ENCODE peak calls at places on chromosomes 5 and 9, in four cellular contexts. One of them, this sample, is unnamed.

GRCh38 chr9:130565792-130566191 is 13.6 kb upstream of the FUBP3 start:
- DNase-seq in T-helper 1 cell: no peak
- DNase-seq in RKO: no peak
- DNase-seq in globus pallidus: no peak
- DNase-seq in this sample: no peak

GRCh38 chr9:19903076-19903475 is 114.2 kb upstream of the SLC24A2 start:
- DNase-seq in globus pallidus: no peak
- DNase-seq in T-helper 1 cell: no peak
- DNase-seq in RKO: no peak
- DNase-seq in this sample: no peak

GRCh38 chr5:59039296-59040006 is 456.6 kb downstream of the RAB3C start:
- DNase-seq in T-helper 1 cell: peak
- DNase-seq in globus pallidus: peak
- DNase-seq in RKO: peak
- DNase-seq in this sample: no peak

GRCh38 chr5:78895616-78896015 is 89.5 kb downstream of the ARSB start:
- DNase-seq in RKO: no peak
- DNase-seq in T-helper 1 cell: no peak
- DNase-seq in globus pallidus: no peak
- DNase-seq in this sample: no peak

GRCh38 chr5:128469924-128470323 is 68.1 kb downstream of the FBN2 start:
- DNase-seq in T-helper 1 cell: no peak
- DNase-seq in globus pallidus: no peak
- DNase-seq in RKO: no peak
- DNase-seq in this sample: no peak

GRCh38 chr9:124779368-124780059 is 2.6 kb downstream of the OLFML2A start:
- DNase-seq in globus pallidus: no peak
- DNase-seq in T-helper 1 cell: no peak
- DNase-seq in RKO: no peak
- DNase-seq in this sample: no peak

GRCh38 chr9:123302348-123303214 is 34.2 kb upstream of the STRBP start:
- DNase-seq in globus pallidus: no peak
- DNase-seq in T-helper 1 cell: no peak
- DNase-seq in RKO: no peak
- DNase-seq in this sample: no peak

GRCh38 chr5:5387789-5388188 is 34.7 kb upstream of the ICE1 start:
- DNase-seq in RKO: no peak
- DNase-seq in T-helper 1 cell: no peak
- DNase-seq in globus pallidus: no peak
- DNase-seq in this sample: no peak

GRCh38 chr9:114518120-114518519 is 12.8 kb upstream of the WHRN start:
- DNase-seq in T-helper 1 cell: no peak
- DNase-seq in RKO: no peak
- DNase-seq in globus pallidus: no peak
- DNase-seq in this sample: no peak

GRCh38 chr5:83125560-83125959 is 48.2 kb downstream of the XRCC4 start:
- DNase-seq in T-helper 1 cell: no peak
- DNase-seq in RKO: no peak
- DNase-seq in globus pallidus: no peak
- DNase-seq in this sample: no peak

GRCh38 chr5:122703214-122703613 is 71.7 kb upstream of the SNX2 start:
- DNase-seq in globus pallidus: no peak
- DNase-seq in RKO: no peak
- DNase-seq in T-helper 1 cell: no peak
- DNase-seq in this sample: no peak

GRCh38 chr5:14145356-14146334 is 2.5 kb downstream of the TRIO start:
- DNase-seq in globus pallidus: no peak
- DNase-seq in RKO: no peak
- DNase-seq in T-helper 1 cell: no peak
- DNase-seq in this sample: no peak

GRCh38 chr5:102664946-102665345 is 90.2 kb upstream of the PAM start:
- DNase-seq in T-helper 1 cell: no peak
- DNase-seq in RKO: no peak
- DNase-seq in globus pallidus: no peak
- DNase-seq in this sample: no peak

GRCh38 chr5:66161356-66161755 is 17.3 kb downstream of the SREK1 start:
- DNase-seq in RKO: no peak
- DNase-seq in globus pallidus: no peak
- DNase-seq in T-helper 1 cell: no peak
- DNase-seq in this sample: no peak

GRCh38 chr5:176860381-176860780 is 38.8 kb downstream of the HK3 start:
- DNase-seq in globus pallidus: no peak
- DNase-seq in T-helper 1 cell: no peak
- DNase-seq in RKO: no peak
- DNase-seq in this sample: no peak

GRCh38 chr5:67380431-67380830 is 183.8 kb upstream of the CD180 start:
- DNase-seq in T-helper 1 cell: no peak
- DNase-seq in RKO: no peak
- DNase-seq in globus pallidus: no peak
- DNase-seq in this sample: no peak

GRCh38 chr5:122705876-122706275 is 69.0 kb upstream of the SNX2 start:
- DNase-seq in globus pallidus: no peak
- DNase-seq in RKO: no peak
- DNase-seq in T-helper 1 cell: no peak
- DNase-seq in this sample: no peak

GRCh38 chr5:129382921-129383672 is 77.0 kb upstream of the ADAMTS19 start:
- DNase-seq in RKO: no peak
- DNase-seq in globus pallidus: no peak
- DNase-seq in T-helper 1 cell: no peak
- DNase-seq in this sample: no peak

GRCh38 chr5:157900644-157901043 is 41.7 kb upstream of the CLINT1 start:
- DNase-seq in globus pallidus: no peak
- DNase-seq in T-helper 1 cell: no peak
- DNase-seq in RKO: no peak
- DNase-seq in this sample: no peak

GRCh38 chr9:136799854-136800657 is 3.9 kb downstream of the CCDC183 start:
- DNase-seq in T-helper 1 cell: peak
- DNase-seq in RKO: peak
- DNase-seq in globus pallidus: peak
- DNase-seq in this sample: peak

GRCh38 chr9:19049872-19050636 is 827 bp downstream of the RRAGA start:
- DNase-seq in RKO: peak
- DNase-seq in globus pallidus: peak
- DNase-seq in T-helper 1 cell: peak
- DNase-seq in this sample: peak

GRCh38 chr9:130245474-130245873 is 20.1 kb upstream of the HMCN2 start:
- DNase-seq in globus pallidus: no peak
- DNase-seq in RKO: no peak
- DNase-seq in T-helper 1 cell: no peak
- DNase-seq in this sample: no peak

GRCh38 chr5:72559866-72560766 is 52.9 kb upstream of the ZNF366 start:
- DNase-seq in RKO: no peak
- DNase-seq in T-helper 1 cell: no peak
- DNase-seq in globus pallidus: peak
- DNase-seq in this sample: no peak

GRCh38 chr5:142816577-142816976 is 46.4 kb downstream of the ARHGAP26 start:
- DNase-seq in RKO: no peak
- DNase-seq in T-helper 1 cell: no peak
- DNase-seq in globus pallidus: no peak
- DNase-seq in this sample: no peak

GRCh38 chr5:149714877-149715502 is 15.1 kb upstream of the PPARGC1B start:
- DNase-seq in globus pallidus: no peak
- DNase-seq in T-helper 1 cell: no peak
- DNase-seq in RKO: no peak
- DNase-seq in this sample: no peak

GRCh38 chr5:134227259-134227658 is 1.4 kb upstream of the PPP2CA start:
- DNase-seq in T-helper 1 cell: no peak
- DNase-seq in globus pallidus: peak
- DNase-seq in RKO: peak
- DNase-seq in this sample: no peak

GRCh38 chr5:136446565-136446964 is 81.2 kb upstream of the TRPC7 start:
- DNase-seq in RKO: no peak
- DNase-seq in globus pallidus: no peak
- DNase-seq in T-helper 1 cell: no peak
- DNase-seq in this sample: peak

GRCh38 chr5:125125031-125125823 is 378.8 kb upstream of the ZNF608 start:
- DNase-seq in T-helper 1 cell: no peak
- DNase-seq in globus pallidus: no peak
- DNase-seq in RKO: no peak
- DNase-seq in this sample: no peak

GRCh38 chr5:151095341-151096000 is 14.6 kb upstream of the TNIP1 start:
- DNase-seq in globus pallidus: no peak
- DNase-seq in RKO: no peak
- DNase-seq in T-helper 1 cell: no peak
- DNase-seq in this sample: no peak

GRCh38 chr9:89481161-89481915 is 16.6 kb downstream of the SEMA4D start:
- DNase-seq in RKO: no peak
- DNase-seq in T-helper 1 cell: peak
- DNase-seq in globus pallidus: no peak
- DNase-seq in this sample: no peak

GRCh38 chr5:136047858-136048257 is 19.1 kb downstream of the TGFBI start:
- DNase-seq in globus pallidus: no peak
- DNase-seq in RKO: no peak
- DNase-seq in T-helper 1 cell: no peak
- DNase-seq in this sample: no peak

GRCh38 chr9:121827251-121827967 is 176.0 kb downstream of the DAB2IP start:
- DNase-seq in T-helper 1 cell: no peak
- DNase-seq in globus pallidus: no peak
- DNase-seq in RKO: no peak
- DNase-seq in this sample: no peak

GRCh38 chr5:136375920-136376319 is 10.6 kb upstream of the TRPC7 start:
- DNase-seq in T-helper 1 cell: no peak
- DNase-seq in RKO: no peak
- DNase-seq in globus pallidus: no peak
- DNase-seq in this sample: no peak

GRCh38 chr5:172939561-172939960 is 19.7 kb upstream of the RPL26L1 start:
- DNase-seq in T-helper 1 cell: no peak
- DNase-seq in globus pallidus: peak
- DNase-seq in RKO: no peak
- DNase-seq in this sample: no peak

GRCh38 chr5:173291722-173292658 is 36.2 kb downstream of the STC2 start:
- DNase-seq in globus pallidus: no peak
- DNase-seq in RKO: no peak
- DNase-seq in T-helper 1 cell: no peak
- DNase-seq in this sample: no peak

GRCh38 chr9:130041648-130042405 is 1.2 kb downstream of the FNBP1 start:
- DNase-seq in globus pallidus: no peak
- DNase-seq in RKO: no peak
- DNase-seq in T-helper 1 cell: no peak
- DNase-seq in this sample: peak

This sample was measured in ACHN.